ENCODE peak calls at places on chromosomes 2 and 18, in five cellular contexts. F is fibroblast of the aortic adventitia, Y is body of pancreas, V is stomach, Q is suprapubic skin. R is an unnamed sample.

GRCh38 chr2:113103958-113104627 is 23.3 kb upstream of the IL1RN start:
- DNase-seq in F (peak), Y (no peak), V (no peak), Q (no peak), R (no peak)

GRCh38 chr18:50644807-50645206 is 84.9 kb downstream of the MAPK4 start:
- DNase-seq in F (no peak), Y (no peak), V (no peak), Q (no peak), R (no peak)

GRCh38 chr2:26456701-26457224 is 21.2 kb downstream of the OTOF start:
- DNase-seq in F (no peak), Y (peak), V (peak), Q (no peak), R (no peak)

GRCh38 chr2:17592731-17593409 is 52.4 kb downstream of the VSNL1 start:
- DNase-seq in F (no peak), Y (no peak), V (no peak), Q (no peak), R (no peak)

GRCh38 chr2:231686192-231687100 is 21.9 kb upstream of the PTMA start:
- DNase-seq in F (no peak), Y (no peak), V (no peak), Q (no peak), R (no peak)

GRCh38 chr2:31140151-31140550 is 1.9 kb upstream of the GALNT14 start:
- DNase-seq in F (no peak), Y (no peak), V (no peak), Q (no peak), R (no peak)

GRCh38 chr2:163044116-163044515 is 205.5 kb upstream of the KCNH7 start:
- DNase-seq in F (no peak), Y (no peak), V (no peak), Q (no peak), R (peak)

GRCh38 chr2:122514451-122514996 is 759.1 kb downstream of the TSN start:
- DNase-seq in F (no peak), Y (no peak), V (no peak), Q (no peak), R (no peak)

GRCh38 chr2:15790838-15791237 is 149.5 kb upstream of the MYCN start:
- DNase-seq in F (no peak), Y (no peak), V (no peak), Q (no peak), R (no peak)

GRCh38 chr2:195570329-195570728 is 86.7 kb upstream of the SLC39A10 start:
- DNase-seq in F (no peak), Y (no peak), V (no peak), Q (no peak), R (no peak)

GRCh38 chr2:171319164-171319810 is 114.5 kb downstream of the METTL8 start:
- DNase-seq in F (peak), Y (no peak), V (no peak), Q (no peak), R (no peak)

GRCh38 chr2:234378440-234378839 is 118.4 kb downstream of the ARL4C start:
- DNase-seq in F (peak), Y (no peak), V (no peak), Q (no peak), R (no peak)

GRCh38 chr2:215895330-215895729 is 118.0 kb downstream of the MREG start:
- DNase-seq in F (no peak), Y (no peak), V (no peak), Q (no peak), R (no peak)

GRCh38 chr2:61660511-61661388 is 122.6 kb upstream of the XPO1 start:
- DNase-seq in F (peak), Y (peak), V (peak), Q (no peak), R (no peak)

GRCh38 chr2:184555352-184555751 is 43.0 kb upstream of the ZNF804A start:
- DNase-seq in F (no peak), Y (no peak), V (no peak), Q (no peak), R (no peak)

DNA sequence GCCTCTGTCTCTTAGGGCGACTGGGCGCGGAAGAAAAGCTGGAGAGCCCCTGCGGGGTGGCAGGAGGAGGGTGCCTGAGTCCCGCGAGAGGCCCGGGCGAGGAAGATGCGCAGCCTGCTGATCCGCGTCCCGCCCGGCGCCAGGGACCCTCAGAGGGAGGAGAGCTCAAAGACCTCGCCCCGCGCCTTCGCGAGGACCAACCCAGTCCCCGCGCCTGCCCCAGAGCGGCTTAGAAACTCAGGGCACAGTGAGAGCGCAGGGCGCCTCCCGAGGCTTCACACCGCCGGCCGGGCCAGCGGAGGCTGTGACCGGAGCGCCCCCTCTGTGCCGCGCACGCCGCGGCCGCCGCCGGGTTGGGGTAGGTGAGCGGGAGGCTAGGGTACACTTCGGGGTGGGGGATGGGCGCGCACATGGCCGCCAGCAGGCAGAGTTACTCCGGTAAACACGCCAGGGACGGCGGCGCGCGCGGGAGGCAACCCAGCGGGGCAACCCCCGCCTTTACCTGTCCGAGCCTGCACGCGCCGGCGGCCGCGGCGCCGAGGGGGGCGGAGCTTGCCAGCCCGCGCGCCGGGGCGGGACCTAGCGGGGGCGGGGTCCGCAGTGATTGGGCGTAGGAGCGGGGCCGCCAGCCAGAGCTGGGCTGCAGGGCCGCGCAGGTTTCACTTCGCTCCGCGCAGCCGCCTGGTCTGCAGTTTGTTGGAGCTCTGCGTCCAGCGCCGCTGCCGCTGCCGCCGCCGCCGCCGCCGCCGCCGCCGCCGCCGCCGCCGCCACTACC is at the start of gene BCL2L11:
- DNase-seq in F (peak), Y (peak), V (peak), Q (peak), R (no peak)
- TF ChIP-seq CTCF in F (no peak), Y (no peak), V (no peak), Q (no peak), R (peak)

GRCh38 chr2:5690231-5690630 is 2.0 kb upstream of the SOX11 start:
- DNase-seq in F (no peak), Y (no peak), V (no peak), Q (no peak), R (no peak)
- H3K4me3 ChIP-seq in F (no peak), Y (no peak), V (no peak), Q (no peak), R (no peak)

GRCh38 chr2:235534608-235535422 is 41.0 kb downstream of the AGAP1 start:
- DNase-seq in F (no peak), Y (no peak), V (no peak), Q (peak), R (no peak)

GRCh38 chr2:235537587-235537986 is 43.7 kb downstream of the AGAP1 start:
- DNase-seq in F (no peak), Y (no peak), V (no peak), Q (no peak), R (no peak)

GRCh38 chr2:235535423-235536130 is 41.7 kb downstream of the AGAP1 start:
- DNase-seq in F (no peak), Y (no peak), V (no peak), Q (peak), R (no peak)

GRCh38 chr2:235537186-235537585 is 43.3 kb downstream of the AGAP1 start:
- DNase-seq in F (no peak), Y (no peak), V (no peak), Q (peak), R (no peak)

GRCh38 chr2:235536711-235537110 is 42.9 kb downstream of the AGAP1 start:
- DNase-seq in F (no peak), Y (no peak), V (no peak), Q (peak), R (no peak)
- TF ChIP-seq CTCF in F (no peak), Y (no peak), V (no peak), Q (no peak), R (no peak)

DNA sequence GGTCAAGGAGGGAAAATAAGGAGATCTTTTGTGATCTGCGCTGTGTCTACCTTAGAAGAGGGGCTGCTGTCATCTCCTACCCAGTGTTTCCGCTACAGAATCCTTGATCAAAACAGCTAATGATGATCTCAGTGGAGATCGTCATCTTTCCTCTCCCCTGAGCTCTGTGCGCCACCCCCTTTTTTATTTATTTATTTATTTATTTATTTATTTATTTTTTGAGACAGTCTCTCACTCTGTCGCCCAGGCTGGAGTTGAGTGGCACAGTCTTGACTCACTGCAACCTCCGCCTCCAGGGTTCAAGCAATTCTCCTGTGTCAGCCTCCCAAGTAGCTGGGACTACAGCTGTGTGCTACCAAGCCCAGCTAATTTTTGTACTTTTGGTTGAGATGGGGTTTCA is 55.5 kb downstream of the SERTAD2 start:
- DNase-seq in F (no peak), Y (no peak), V (no peak), Q (no peak), R (no peak)
- H3K4me3 ChIP-seq in F (no peak), Y (no peak), V (no peak), Q (no peak), R (no peak)

DNA sequence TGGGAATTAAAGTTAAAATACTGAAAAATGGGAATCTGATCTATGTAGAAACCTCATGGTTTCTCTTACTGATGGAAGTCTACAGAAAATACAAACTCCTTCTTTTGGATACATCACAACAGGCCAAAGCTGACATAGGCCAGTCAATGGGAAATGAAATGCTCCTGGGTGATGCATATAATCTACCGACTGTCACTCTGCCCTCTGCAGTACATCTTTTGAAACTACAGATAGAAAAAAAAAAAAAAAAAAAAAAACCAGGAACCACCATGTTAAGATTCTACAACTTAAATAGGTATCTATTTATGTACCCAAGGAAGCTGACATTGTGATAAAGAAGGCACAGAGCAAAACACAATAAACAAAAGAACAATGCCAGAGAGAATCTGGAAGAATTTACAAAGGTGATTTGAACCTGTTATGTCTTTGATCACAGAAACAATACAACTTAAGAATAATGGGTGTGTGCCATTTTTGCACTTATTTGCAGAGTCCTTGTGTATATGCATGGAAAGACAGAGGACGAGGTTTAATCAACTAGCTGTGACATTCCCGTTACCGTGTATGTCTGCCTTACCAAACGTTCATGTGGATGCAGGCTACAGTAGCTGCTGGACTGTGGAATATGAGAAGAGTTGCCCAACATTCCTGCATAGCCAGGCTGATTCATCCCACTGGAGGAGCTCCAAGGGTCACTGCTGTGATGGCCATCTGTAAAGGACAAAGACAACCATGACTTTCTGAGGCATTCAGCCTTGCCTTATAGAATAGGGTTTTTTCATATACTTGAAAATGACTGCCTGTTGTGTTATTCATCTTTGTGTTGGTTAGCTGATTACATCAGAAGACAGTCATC is 312.7 kb downstream of the TCF4 start:
- DNase-seq in F (peak), Y (no peak), V (no peak), Q (peak), R (peak)
- TF ChIP-seq CTCF in F (peak), Y (no peak), V (no peak), Q (peak), R (peak)

GRCh38 chr2:221571108-221571390 is 1.1 kb downstream of the EPHA4 start:
- DNase-seq in F (peak), Y (no peak), V (no peak), Q (no peak), R (no peak)
- H3K4me3 ChIP-seq in F (peak), Y (no peak), V (peak), Q (peak), R (peak)

GRCh38 chr2:169395821-169396374 is 33.6 kb upstream of the LRP2 start:
- DNase-seq in F (no peak), Y (no peak), V (no peak), Q (no peak), R (no peak)

GRCh38 chr2:169393068-169393590 is 30.8 kb upstream of the LRP2 start:
- DNase-seq in F (no peak), Y (no peak), V (no peak), Q (no peak), R (no peak)

DNA sequence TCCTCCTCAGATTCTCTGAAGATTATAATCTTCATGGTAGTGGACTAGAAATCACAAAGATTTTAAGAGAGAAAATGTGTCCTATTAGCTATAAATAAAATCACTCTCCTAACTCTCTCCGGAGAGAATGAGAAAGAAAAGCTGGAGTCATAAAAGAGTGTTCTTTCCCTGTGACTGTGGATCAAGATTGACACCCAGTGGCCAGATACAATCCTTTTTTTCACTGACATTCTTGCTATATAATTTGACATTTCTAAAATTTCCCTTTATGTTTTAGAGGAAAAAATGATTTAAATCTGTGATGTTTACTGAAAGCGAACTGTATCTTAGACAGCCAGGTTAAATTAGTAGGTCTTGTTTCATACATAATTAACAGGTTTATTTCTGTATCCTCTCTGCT is 35.4 kb upstream of the LRP2 start:
- DNase-seq in F (peak), Y (no peak), V (no peak), Q (no peak), R (no peak)
- TF ChIP-seq CTCF in F (no peak), Y (peak), V (no peak), Q (no peak), R (peak)

GRCh38 chr2:102356741-102357140 is 1.1 kb downstream of the IL18R1 start:
- DNase-seq in F (no peak), Y (no peak), V (no peak), Q (no peak), R (no peak)

GRCh38 chr2:102355526-102356380 is at the start of gene IL18R1:
- DNase-seq in F (peak), Y (peak), V (peak), Q (peak), R (no peak)

GRCh38 chr2:102358496-102358895 is 2.9 kb downstream of the IL18R1 start:
- DNase-seq in F (no peak), Y (no peak), V (no peak), Q (no peak), R (no peak)

GRCh38 chr2:102357975-102358374 is 2.4 kb downstream of the IL18R1 start:
- DNase-seq in F (no peak), Y (no peak), V (no peak), Q (no peak), R (no peak)

GRCh38 chr2:102356381-102356712 is 751 bp downstream of the IL18R1 start:
- DNase-seq in F (no peak), Y (no peak), V (no peak), Q (no peak), R (no peak)
- H3K4me3 ChIP-seq in F (peak), Y (no peak), V (peak), Q (peak), R (peak)

DNA sequence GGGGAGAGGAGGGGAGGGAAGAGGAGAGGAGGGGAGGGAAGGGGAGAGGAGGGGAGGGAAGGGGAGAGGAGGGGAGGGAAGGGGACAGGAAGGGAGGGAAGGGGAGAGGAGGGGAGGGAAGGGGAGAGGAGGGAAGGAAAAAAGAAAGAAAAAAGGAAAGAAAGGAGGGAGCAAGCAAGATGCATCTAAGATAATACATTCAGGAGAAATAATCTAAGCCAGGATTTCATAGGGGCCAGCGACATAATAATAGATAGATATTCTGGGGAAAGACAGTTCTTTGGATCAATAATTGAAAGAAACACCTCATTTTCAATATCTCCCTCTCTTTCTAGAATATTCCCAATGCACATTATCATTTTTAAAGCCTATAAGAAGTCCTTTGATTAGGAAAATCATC is 328.9 kb upstream of the ID2 start:
- DNase-seq in F (no peak), Y (no peak), V (no peak), Q (no peak), R (no peak)
- TF ChIP-seq CTCF in F (no peak), Y (no peak), V (no peak), Q (no peak), R (no peak)

GRCh38 chr2:65075605-65076344 is 19.6 kb downstream of the CEP68 start:
- DNase-seq in F (peak), Y (peak), V (peak), Q (no peak), R (no peak)
- H3K4me3 ChIP-seq in F (no peak), Y (no peak), V (no peak), Q (no peak), R (no peak)

R was measured in epithelial cell of proximal tubule.